ENCODE peak calls at places on chromosomes 11 and 22, in eight cellular contexts. W is CD8-positive, alpha-beta T cell; O is ovary; X is AG04450; Y is lung; P is Peyer's patch; R is thyroid gland; L is upper lobe of right lung. Q is an unnamed sample.

GRCh38 chr11:133903875-133904817 is 52.6 kb downstream of the IGSF9B start:
- DNase-seq in P (no peak), Y (no peak), L (peak; percentile 2), W (no peak), R (no peak), X (no peak), O (no peak), Q (no peak)

GRCh38 chr22:27377901-27378300 is 423.7 kb downstream of the MN1 start:
- DNase-seq in Y (peak; percentile 51), P (no peak), R (peak; percentile 93), X (no peak), L (no peak), O (peak; percentile 37), W (no peak), Q (peak; percentile 90)

GRCh38 chr11:123407124-123407995 is 22.7 kb upstream of the GRAMD1B start:
- DNase-seq in L (no peak), X (peak; percentile 29), R (peak; percentile 81), O (peak; percentile 79), P (peak; percentile 35), W (peak; percentile 38), Y (peak; percentile 56), Q (no peak)

GRCh38 chr11:131375421-131375820 is 5.0 kb downstream of the NTM start:
- DNase-seq in X (no peak), P (no peak), R (no peak), W (no peak), L (no peak), O (no peak), Y (no peak), Q (no peak)

GRCh38 chr11:121553806-121554205 is 101.0 kb upstream of the SORL1-AS1 start:
- DNase-seq in P (no peak), X (no peak), Y (no peak), W (no peak), L (no peak), O (peak; percentile 44), R (peak; percentile 80), Q (peak; percentile 75)

GRCh38 chr11:102850973-102851745 is 7.8 kb upstream of the MMP3 start:
- DNase-seq in P (no peak), X (peak; percentile 46), O (no peak), W (no peak), R (no peak), Y (no peak), L (no peak), Q (no peak)

GRCh38 chr11:65362320-65362931 is 7.9 kb downstream of the TIGD3 start:
- DNase-seq in R (no peak), O (no peak), W (no peak), X (no peak), P (peak; percentile 46), Y (no peak), L (no peak), Q (no peak)

GRCh38 chr22:49006207-49007012 is 821.3 kb downstream of the BRD1 start:
- DNase-seq in W (no peak), P (no peak), Y (no peak), X (no peak), R (no peak), O (no peak), L (peak; percentile 52), Q (no peak)

GRCh38 chr22:41380993-41381328 is 781 bp upstream of the TEF start:
- DNase-seq in W (no peak), X (peak; percentile 89), P (peak; percentile 31), R (peak; percentile 88), O (peak; percentile 91), Y (peak; percentile 85), L (no peak), Q (peak; percentile 88)

GRCh38 chr11:96246718-96247540 is 96.1 kb downstream of the MAML2 start:
- DNase-seq in R (no peak), X (no peak), L (no peak), P (no peak), W (no peak), O (no peak), Y (no peak), Q (no peak)

GRCh38 chr22:44311855-44312170 is 938 bp downstream of the SHISAL1 start:
- DNase-seq in W (no peak), X (no peak), L (no peak), R (no peak), P (no peak), O (no peak), Y (no peak), Q (no peak)

GRCh38 chr11:94553938-94554337 is 10.2 kb downstream of the FUT4 start:
- DNase-seq in W (no peak), L (no peak), O (no peak), P (no peak), X (peak; percentile 68), R (no peak), Y (no peak), Q (no peak)

GRCh38 chr22:44577391-44578114 is 79.5 kb upstream of the RTL6 start:
- DNase-seq in Y (no peak), O (no peak), L (peak; percentile 46), X (no peak), R (no peak), P (no peak), W (no peak), Q (no peak)

GRCh38 chr11:5234390-5234834 is at the start of gene HBD:
- DNase-seq in P (no peak), X (peak; percentile 21), O (no peak), R (no peak), L (no peak), W (no peak), Y (no peak), Q (no peak)

GRCh38 chr22:35538801-35539321 is 1.8 kb upstream of the RASD2 start:
- DNase-seq in R (peak; percentile 48), L (no peak), W (no peak), O (no peak), X (no peak), P (no peak), Y (no peak), Q (peak; percentile 38)

GRCh38 chr22:49326558-49326957 is 501.1 kb downstream of the BRD1 start:
- DNase-seq in Y (no peak), X (no peak), L (no peak), W (no peak), P (no peak), R (no peak), O (no peak), Q (no peak)

DNA sequence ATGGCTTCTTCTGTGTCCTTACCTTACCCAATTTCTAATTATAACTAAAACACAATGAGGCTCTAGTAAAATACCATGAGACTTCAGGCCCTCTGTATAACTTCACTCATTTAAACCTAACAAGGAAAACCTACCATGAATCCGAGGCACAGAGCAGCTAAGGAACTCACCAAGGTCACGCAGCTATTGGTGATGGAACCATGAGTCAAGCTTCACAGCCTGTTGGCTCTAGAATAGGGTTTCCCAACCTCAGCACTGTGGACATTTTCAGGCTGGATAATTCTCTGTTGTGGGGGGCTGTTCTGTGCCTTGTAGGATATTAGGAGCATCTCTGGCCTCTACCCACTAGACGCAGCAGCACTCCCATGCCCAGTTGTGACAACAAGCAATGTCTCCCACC is 75.7 kb downstream of the TIMP3 start:
- DNase-seq in Y (no peak), X (no peak), W (no peak), L (no peak), O (no peak), R (no peak), P (no peak), Q (no peak)
- H3K27ac ChIP-seq in Y (no peak overlapping the region), X (no peak overlapping the region), W (no peak overlapping the region), L (no peak overlapping the region), O (no peak overlapping the region), R (no peak overlapping the region), P (no peak overlapping the region), Q (no peak overlapping the region)

GRCh38 chr11:11230802-11231562 is 122.1 kb downstream of the CSNK2A3 start:
- DNase-seq in L (no peak), P (no peak), X (no peak), O (no peak), R (peak; percentile 93), Y (no peak), W (no peak), Q (no peak)
- TF ChIP-seq CTCF in L (peak; percentile 38), P (no peak), X (peak; percentile 37), O (no peak), R (peak; percentile 81), Y (peak; percentile 2), W (no peak), Q (no peak)

GRCh38 chr22:37891926-37892325 is 14.2 kb upstream of the MICALL1 start:
- DNase-seq in O (no peak), W (no peak), R (no peak), L (no peak), X (no peak), Y (no peak), P (no peak), Q (no peak)

GRCh38 chr22:37896181-37896592 is 9.9 kb upstream of the MICALL1 start:
- DNase-seq in R (peak; percentile 28), W (peak; percentile 41), O (no peak), L (no peak), P (peak; percentile 71), Y (no peak), X (no peak), Q (no peak)

GRCh38 chr22:37892566-37893338 is 13.3 kb upstream of the MICALL1 start:
- DNase-seq in L (peak; percentile 74), W (no peak), P (no peak), R (peak; percentile 85), X (no peak), O (no peak), Y (peak; percentile 65), Q (peak; percentile 82)

GRCh38 chr22:37894939-37895670 is 11.0 kb upstream of the MICALL1 start:
- DNase-seq in O (no peak), R (peak; percentile 49), Y (no peak), X (no peak), W (no peak), P (no peak), L (no peak), Q (no peak)

DNA sequence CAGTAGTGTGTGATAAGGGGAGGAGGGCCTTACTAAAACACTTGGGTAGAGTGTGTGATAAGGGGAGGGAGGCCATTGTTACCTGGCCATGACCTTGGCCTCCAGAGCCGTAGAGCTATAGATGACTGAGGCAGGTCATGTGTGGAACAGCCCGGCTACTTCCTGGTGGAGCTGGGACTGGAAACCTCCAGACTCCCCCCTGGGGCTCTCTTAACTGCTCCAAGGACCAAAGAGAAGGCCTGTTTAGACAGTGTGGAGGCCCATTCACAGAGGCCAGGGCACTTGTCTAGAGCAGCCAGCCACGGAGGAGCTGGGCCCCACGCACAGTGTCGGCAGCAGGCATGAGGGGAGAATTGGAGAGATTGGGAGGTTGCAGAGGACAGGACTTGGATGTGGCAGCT is 12.5 kb upstream of the MICALL1 start:
- DNase-seq in Y (no peak), P (no peak), R (peak; percentile 52), X (no peak), W (no peak), O (no peak), L (no peak), Q (peak; percentile 47)
- H3K27ac ChIP-seq in Y (peak overlapping the region; percentile 71), P (no peak overlapping the region), R (peak overlapping the region; percentile 81), X (no peak overlapping the region), W (no peak overlapping the region), O (peak overlapping the region; percentile 13), L (peak overlapping the region; percentile 42), Q (peak overlapping the region; percentile 55)

DNA sequence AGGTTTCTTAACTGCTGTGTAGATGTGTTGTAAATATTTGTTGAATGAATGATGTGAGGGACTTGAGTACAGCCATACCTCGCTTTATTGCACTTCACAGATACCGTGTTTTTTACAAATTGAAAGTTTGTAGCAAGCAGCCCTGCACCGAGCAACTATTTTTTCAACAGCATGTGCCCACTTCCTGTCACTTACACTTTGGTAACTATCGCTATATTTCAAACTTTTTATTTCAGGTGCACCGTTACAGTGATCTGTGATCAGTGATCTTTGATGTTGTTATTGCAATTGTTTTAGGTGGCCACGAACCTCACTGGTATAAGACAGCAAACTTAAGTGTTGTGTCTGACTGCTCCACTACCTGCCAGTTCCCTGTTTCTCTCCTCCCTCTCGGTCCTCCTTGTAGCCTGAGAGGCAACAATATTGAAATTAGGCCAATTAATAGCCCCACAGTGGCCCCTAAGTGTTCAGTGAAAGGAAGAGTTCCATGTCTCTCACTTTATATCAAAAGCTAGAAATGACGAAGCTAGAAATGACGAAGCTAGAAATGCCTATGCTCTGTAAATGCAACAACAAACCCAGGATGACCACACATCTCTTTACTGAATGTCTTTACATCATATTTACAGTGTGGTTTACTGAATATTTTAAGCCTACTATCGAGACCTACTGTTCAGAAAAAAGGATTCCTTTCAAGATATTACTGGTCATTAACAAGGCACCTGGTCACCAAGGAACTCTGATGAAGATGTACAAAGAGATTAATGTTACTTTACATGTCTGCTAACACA is 1.0 kb downstream of the SFI1 start:
- DNase-seq in Y (no peak), L (no peak), P (no peak), O (no peak), X (no peak), R (no peak), W (peak; percentile 1), Q (no peak)
- TF ChIP-seq CTCF in Y (no peak), L (no peak), P (no peak), O (no peak), X (no peak), R (no peak), W (no peak), Q (no peak)

Q was measured in pancreas.